ENCODE peak calls at places on chromosomes 12 and 14, in nine cellular contexts. S, J, W, D, I, P, R, Q and X are unnamed samples.

GRCh38 chr14:94049625-94050023 is 23.5 kb downstream of the OTUB2 start:
- DNase-seq in S (no peak), J (no peak), W (no peak), D (no peak), I (no peak), P (no peak), R (no peak), Q (no peak), X (no peak)

GRCh38 chr14:106556665-106557289 is 1030.4 kb downstream of the TMEM121 start:
- DNase-seq in S (peak), J (no peak), W (no peak), D (peak), I (no peak), P (no peak), R (peak), Q (no peak), X (no peak)

GRCh38 chr12:77537648-77538047 is 293.0 kb upstream of the NAV3 start:
- DNase-seq in S (no peak), J (no peak), W (no peak), D (no peak), I (no peak), P (no peak), R (no peak), Q (no peak), X (no peak)

GRCh38 chr14:87960013-87960787 is 32.8 kb downstream of the GALC start:
- DNase-seq in S (no peak), J (no peak), W (no peak), D (no peak), I (no peak), P (no peak), R (no peak), Q (no peak), X (no peak)

GRCh38 chr12:92621833-92622232 is 81.0 kb upstream of the PLEKHG7 start:
- DNase-seq in S (no peak), J (no peak), W (no peak), D (no peak), I (no peak), P (no peak), R (no peak), Q (no peak), X (no peak)

GRCh38 chr14:21097616-21098133 is 780 bp downstream of the ZNF219 start:
- DNase-seq in S (peak), J (peak), W (no peak), D (peak), I (no peak), P (no peak), R (peak), Q (no peak), X (no peak)

GRCh38 chr12:13175499-13175898 is 21.0 kb upstream of the EMP1 start:
- DNase-seq in S (no peak), J (no peak), W (no peak), D (no peak), I (no peak), P (no peak), R (no peak), Q (peak), X (peak)

GRCh38 chr12:82858534-82858917 is 171.8 kb downstream of the TMTC2 start:
- DNase-seq in S (no peak), J (no peak), W (no peak), D (no peak), I (no peak), P (no peak), R (no peak), Q (no peak), X (no peak)

GRCh38 chr14:22996823-22997301 is 13.1 kb downstream of the C14orf93 start:
- DNase-seq in S (no peak), J (no peak), W (peak), D (no peak), I (no peak), P (no peak), R (no peak), Q (no peak), X (no peak)

GRCh38 chr12:89542912-89543592 is 17.2 kb upstream of the POC1B start:
- DNase-seq in S (peak), J (peak), W (no peak), D (peak), I (peak), P (peak), R (peak), Q (peak), X (no peak)

GRCh38 chr12:64450057-64450640 is 1.8 kb upstream of the TBK1 start:
- DNase-seq in S (no peak), J (no peak), W (no peak), D (no peak), I (no peak), P (no peak), R (no peak), Q (no peak), X (no peak)

GRCh38 chr14:74945261-74945851 is 10.0 kb downstream of the PGF start:
- DNase-seq in S (no peak), J (no peak), W (no peak), D (peak), I (no peak), P (no peak), R (peak), Q (no peak), X (no peak)

GRCh38 chr12:47236109-47236714 is 156.5 kb upstream of the AMIGO2 start:
- DNase-seq in S (peak), J (peak), W (no peak), D (no peak), I (no peak), P (no peak), R (no peak), Q (peak), X (peak)

GRCh38 chr12:132522586-132523380 is 32.8 kb downstream of the FBRSL1 start:
- DNase-seq in S (no peak), J (no peak), W (no peak), D (no peak), I (no peak), P (no peak), R (no peak), Q (no peak), X (no peak)

GRCh38 chr14:36773558-36773957 is 111.9 kb downstream of the PAX9 start:
- DNase-seq in S (no peak), J (no peak), W (no peak), D (no peak), I (no peak), P (no peak), R (no peak), Q (peak), X (peak)

GRCh38 chr12:104494816-104495158 is 38.0 kb downstream of the CHST11 start:
- DNase-seq in S (no peak), J (peak), W (no peak), D (no peak), I (no peak), P (no peak), R (no peak), Q (no peak), X (no peak)

GRCh38 chr12:42140901-42141300 is 3.8 kb downstream of the GXYLT1 start:
- DNase-seq in S (no peak), J (peak), W (no peak), D (no peak), I (no peak), P (no peak), R (no peak), Q (peak), X (no peak)